ENCODE peak calls at places on chromosomes 16 and 17, in ten cellular contexts. L, W, B, O, D, E, V, S, P and K are unnamed samples.

GRCh38 chr17:44844390-44844830 is 3.3 kb upstream of the HIGD1B start:
- DNase-seq in L (no peak), D (peak), P (no peak), E (no peak), B (no peak), S (no peak), V (no peak), O (peak), W (no peak), K (peak)

GRCh38 chr16:70438325-70438982 is 446 bp downstream of the ST3GAL2 start:
- DNase-seq in W (no peak), V (peak), L (peak), D (no peak), O (no peak), P (no peak), S (no peak), E (no peak), B (no peak), K (no peak)

GRCh38 chr17:77322534-77323412 is 182.0 kb downstream of the SEC14L1 start:
- DNase-seq in E (peak), S (peak), V (peak), D (peak), B (no peak), O (peak), L (no peak), W (no peak), P (no peak), K (peak)

GRCh38 chr16:86507173-86508027 is 2.9 kb upstream of the FOXF1 start:
- DNase-seq in W (no peak), E (no peak), O (no peak), L (no peak), V (no peak), S (no peak), D (no peak), B (no peak), P (no peak), K (peak)

GRCh38 chr16:64983983-64984382 is 137.9 kb downstream of the CDH11 start:
- DNase-seq in E (no peak), W (peak), P (no peak), D (peak), L (peak), S (no peak), V (peak), B (peak), O (peak), K (peak)

GRCh38 chr17:49201481-49201927 is 8.9 kb downstream of the GNGT2 start:
- DNase-seq in P (no peak), B (no peak), W (no peak), D (peak), O (peak), S (no peak), V (no peak), L (no peak), E (no peak), K (peak)

GRCh38 chr16:79994413-79994812 is 393.9 kb upstream of the MAF start:
- DNase-seq in E (no peak), V (no peak), L (no peak), B (peak), P (no peak), D (no peak), O (no peak), W (peak), S (no peak), K (no peak)

GRCh38 chr16:84700518-84701277 is 898 bp downstream of the USP10 start:
- DNase-seq in S (no peak), W (no peak), D (peak), V (no peak), O (peak), B (peak), E (peak), P (no peak), L (no peak), K (peak)

GRCh38 chr16:70433456-70434103 is 5.3 kb downstream of the ST3GAL2 start:
- DNase-seq in W (no peak), V (no peak), E (peak), P (no peak), O (peak), S (peak), B (no peak), L (no peak), D (peak), K (peak)

GRCh38 chr16:54027126-54027922 is 259.3 kb downstream of the IRX3 start:
- DNase-seq in O (peak), S (peak), W (no peak), D (peak), E (peak), L (no peak), P (no peak), V (no peak), B (no peak), K (peak)

GRCh38 chr17:82328994-82329507 is 4.5 kb downstream of the SECTM1 start:
- DNase-seq in B (no peak), P (no peak), S (no peak), V (peak), L (no peak), W (no peak), E (no peak), D (no peak), O (no peak), K (no peak)